ENCODE peak calls at places on chromosome 11, in seven cellular contexts. Z, H, A, Y, G, B and W are unnamed samples.

GRCh38 chr11:47943721-47944554 is 36.4 kb upstream of the PTPRJ start:
- DNase-seq in Z (peak), Y (no peak), G (no peak), H (peak), A (peak), B (no peak), W (peak)

GRCh38 chr11:8810331-8811301 is 100.4 kb upstream of the AKIP1 start:
- DNase-seq in A (peak), Z (peak), G (peak), H (peak), Y (peak), B (no peak), W (no peak)

GRCh38 chr11:111870522-111870886 is 877 bp downstream of the ALG9 start:
- DNase-seq in Y (no peak), B (no peak), Z (no peak), A (no peak), H (no peak), G (no peak), W (no peak)

GRCh38 chr11:133306019-133306418 is 226.3 kb downstream of the OPCML start:
- DNase-seq in Y (no peak), G (no peak), Z (no peak), A (peak), B (no peak), H (no peak), W (no peak)

GRCh38 chr11:94402355-94402754 is 1.1 kb upstream of the GPR83 start:
- DNase-seq in A (peak), H (no peak), Z (no peak), B (no peak), G (no peak), Y (no peak), W (no peak)

GRCh38 chr11:14908214-14908880 is 16.3 kb upstream of the CYP2R1 start:
- DNase-seq in G (peak), Y (peak), Z (peak), H (no peak), B (peak), A (peak), W (no peak)

GRCh38 chr11:109508943-109509342 is 87.0 kb downstream of the C11orf87 start:
- DNase-seq in A (no peak), G (no peak), B (no peak), H (no peak), Z (no peak), Y (no peak), W (no peak)

GRCh38 chr11:5689551-5689983 is at the start of gene TRIM22:
- DNase-seq in H (no peak), A (peak), B (no peak), Z (peak), G (peak), Y (peak), W (peak)

GRCh38 chr11:83569134-83569805 is 283.1 kb upstream of the CCDC90B start:
- DNase-seq in H (no peak), Z (no peak), Y (no peak), A (no peak), B (no peak), G (no peak), W (no peak)

GRCh38 chr11:90192869-90193582 is 29.8 kb downstream of the CHORDC1 start:
- DNase-seq in B (no peak), G (no peak), Z (no peak), A (no peak), Y (no peak), H (no peak), W (no peak)

DNA sequence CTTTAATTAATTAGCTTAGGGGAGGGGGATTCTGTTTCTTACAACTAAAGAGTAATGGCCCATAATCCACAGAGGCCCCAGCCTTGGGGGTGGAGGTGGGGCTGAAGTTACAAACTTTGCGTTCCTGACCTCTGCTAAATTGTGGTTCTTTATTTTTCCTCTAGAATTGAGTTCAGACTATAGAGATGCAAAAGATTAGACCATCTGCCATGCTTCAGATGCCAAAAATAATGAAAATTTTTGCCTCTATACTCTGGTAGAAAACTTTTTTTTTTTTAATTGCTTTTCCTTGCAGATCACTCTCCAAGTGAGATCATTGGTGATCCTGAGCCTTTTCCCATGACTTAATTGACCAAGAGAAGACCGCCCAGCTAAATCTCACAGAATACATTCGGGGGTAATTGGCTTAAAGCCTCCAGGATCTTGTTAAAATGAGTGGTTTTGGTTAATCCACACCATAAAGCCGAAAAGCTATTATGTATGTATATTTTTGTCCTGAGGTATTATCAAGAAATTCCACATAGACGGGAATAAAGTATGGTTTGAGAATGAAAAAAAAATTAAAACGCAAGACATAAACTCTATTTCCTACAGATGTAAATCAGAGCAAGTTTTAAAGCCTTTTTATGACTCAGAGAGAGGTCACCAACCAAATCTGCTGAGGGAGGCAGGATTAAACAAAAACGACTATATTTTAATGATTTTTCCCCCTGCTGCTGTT is 63.9 kb downstream of the PARVA start:
- DNase-seq in A (no peak), H (no peak), Z (no peak), G (peak), B (no peak), Y (peak), W (no peak)
- H2AK5ac ChIP-seq in A (no peak), H (no peak), Z (no peak), G (no peak), B (no peak), Y (no peak), W (no peak)

GRCh38 chr11:100903284-100903683 is 216.2 kb downstream of the ARHGAP42 start:
- DNase-seq in B (peak), A (no peak), G (no peak), Z (no peak), H (no peak), Y (no peak), W (no peak)

GRCh38 chr11:100905684-100906083 is 218.6 kb downstream of the ARHGAP42 start:
- DNase-seq in Z (no peak), A (no peak), B (no peak), G (no peak), Y (no peak), H (no peak), W (no peak)

GRCh38 chr11:100902454-100903141 is 215.5 kb downstream of the ARHGAP42 start:
- DNase-seq in B (peak), H (no peak), Z (no peak), Y (no peak), A (no peak), G (no peak), W (no peak)
- H2BK5ac ChIP-seq in B (no peak), H (no peak), Z (no peak), Y (no peak), A (no peak), G (no peak), W (no peak)

DNA sequence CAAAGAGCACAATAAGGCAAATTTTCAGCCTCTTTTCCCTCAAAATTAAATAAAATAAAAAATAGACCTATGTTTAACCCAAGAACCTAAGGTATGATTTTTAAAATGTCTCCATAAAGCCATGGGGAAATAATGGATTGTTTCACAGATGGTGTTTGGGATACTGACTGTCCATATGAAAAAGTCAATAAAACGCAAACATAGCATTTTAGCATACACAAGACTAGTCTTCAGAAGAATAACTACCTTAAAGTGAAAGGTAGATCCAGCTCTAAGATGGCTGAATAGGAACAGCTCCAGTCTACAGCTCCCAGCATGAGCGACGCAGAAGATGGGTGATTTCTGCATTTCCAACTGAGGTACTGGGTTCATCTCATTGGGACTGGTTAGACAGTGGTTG is 16.1 kb downstream of the PTH start:
- DNase-seq in Y (no peak), A (no peak), B (no peak), G (no peak), H (no peak), Z (no peak), W (no peak)
- H2AK5ac ChIP-seq in Y (no peak), A (no peak), B (no peak), G (no peak), H (no peak), Z (no peak), W (no peak)

GRCh38 chr11:2586793-2587131 is 113.0 kb downstream of the KCNQ1OT1 start:
- DNase-seq in Z (peak), B (no peak), A (no peak), H (no peak), Y (no peak), G (no peak), W (no peak)
- H2BK5ac ChIP-seq in Z (no peak), B (no peak), A (no peak), H (no peak), Y (no peak), G (no peak), W (no peak)

DNA sequence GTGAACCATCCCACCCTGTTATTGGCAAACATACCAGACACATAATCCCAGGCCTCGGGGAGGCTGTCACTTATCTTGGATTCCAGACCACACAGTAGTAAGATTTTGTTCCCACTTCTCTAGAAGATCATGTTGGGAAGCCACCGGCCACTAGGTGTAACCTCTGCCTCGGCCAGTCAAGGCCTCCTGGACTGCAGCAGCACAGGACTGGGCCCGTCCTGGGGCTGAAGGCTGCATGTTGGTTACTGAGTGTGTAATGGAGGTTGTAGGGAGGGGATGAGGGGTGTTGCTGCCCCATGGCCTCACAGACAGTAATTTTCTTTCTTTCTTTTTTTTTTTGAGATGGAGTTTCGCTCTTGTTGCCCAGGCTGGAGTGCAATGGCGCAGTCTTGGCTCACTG is 92.4 kb upstream of the SYT13 start:
- DNase-seq in H (no peak), Z (no peak), B (no peak), Y (no peak), A (no peak), G (no peak), W (no peak)
- H2AK5ac ChIP-seq in H (no peak), Z (no peak), B (no peak), Y (no peak), A (no peak), G (no peak), W (no peak)

GRCh38 chr11:38226684-38227083 is 1628.6 kb upstream of the RAG2 start:
- DNase-seq in H (no peak), G (no peak), B (no peak), Z (no peak), Y (no peak), A (peak), W (no peak)
- H2BK5ac ChIP-seq in H (no peak), G (no peak), B (no peak), Z (no peak), Y (no peak), A (no peak), W (no peak)

DNA sequence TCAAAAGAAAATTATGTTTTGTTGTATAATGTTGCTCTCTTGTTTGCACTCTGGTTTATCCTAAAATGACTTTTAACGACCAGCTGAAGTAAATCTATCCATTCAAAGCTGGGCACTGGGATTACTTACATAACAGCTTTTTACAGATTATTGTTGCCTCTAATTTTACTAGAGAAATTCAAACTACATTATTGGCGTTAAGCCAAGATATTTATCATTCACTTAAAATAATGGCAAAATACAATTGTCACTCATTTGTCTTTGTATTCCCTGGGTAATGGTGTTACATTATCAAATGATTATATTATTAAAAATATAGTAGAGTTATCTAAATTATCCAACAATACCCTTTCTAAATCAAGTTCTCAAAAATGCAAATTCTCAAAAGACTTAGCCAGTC is 30.3 kb downstream of the DLG2 start:
- DNase-seq in G (no peak), H (no peak), Z (no peak), A (no peak), B (no peak), Y (no peak), W (no peak)
- H2AK5ac ChIP-seq in G (no peak), H (no peak), Z (no peak), A (no peak), B (no peak), Y (no peak), W (no peak)